ENCODE peak calls at places on chromosome 15, in four cellular contexts. J is K562, M is A549, Y is HepG2. C is an unnamed sample.

GRCh38 chr15:59436774-59437472 is 1.1 kb upstream of the FAM81A start:
- DNase-seq in M (no peak), J (no peak), Y (no peak), C (no peak)

GRCh38 chr15:85500729-85501128 is 120.3 kb downstream of the AKAP13 start:
- DNase-seq in Y (no peak), J (no peak), M (no peak), C (peak)

GRCh38 chr15:101221858-101222257 is 30.0 kb downstream of the CHSY1 start:
- DNase-seq in Y (peak), M (no peak), J (no peak), C (no peak)

GRCh38 chr15:48925714-48926223 is 38.0 kb downstream of the SHC4 start:
- DNase-seq in Y (peak), M (peak), J (peak), C (peak)

GRCh38 chr15:31435256-31435781 is 108.7 kb downstream of the KLF13 start:
- DNase-seq in M (peak), Y (peak), J (peak), C (peak)

GRCh38 chr15:51234181-51234927 is 104.0 kb downstream of the CYP19A1 start:
- DNase-seq in M (no peak), Y (no peak), J (no peak), C (no peak)

GRCh38 chr15:77475898-77476297 is 55.2 kb downstream of the HMG20A start:
- DNase-seq in Y (no peak), M (no peak), J (no peak), C (no peak)

GRCh38 chr15:22870865-22871264 is 32.4 kb downstream of the NIPA2 start:
- DNase-seq in J (no peak), Y (no peak), M (no peak), C (no peak)

GRCh38 chr15:82919231-82919886 is 33.2 kb downstream of the HOMER2 start:
- DNase-seq in Y (peak), M (peak), J (no peak), C (no peak)

GRCh38 chr15:68000754-68001153 is 53.4 kb upstream of the PIAS1 start:
- DNase-seq in J (no peak), Y (no peak), M (no peak), C (no peak)

GRCh38 chr15:28935316-28935715 is 49.5 kb downstream of the APBA2 start:
- DNase-seq in M (no peak), J (peak), Y (peak), C (no peak)

GRCh38 chr15:53520867-53521525 is 238.5 kb downstream of the WDR72 start:
- DNase-seq in Y (no peak), M (no peak), J (no peak), C (no peak)

GRCh38 chr15:83845230-83845629 is 191.3 kb downstream of the ADAMTSL3 start:
- DNase-seq in J (no peak), M (no peak), Y (no peak), C (peak)

GRCh38 chr15:28075482-28076029 is 23.6 kb downstream of the OCA2 start:
- DNase-seq in J (no peak), M (no peak), Y (no peak), C (no peak)

GRCh38 chr15:52672661-52673060 is 6.5 kb downstream of the ATOSA start:
- DNase-seq in J (no peak), Y (no peak), M (no peak), C (no peak)

GRCh38 chr15:78697449-78697848 is 56.4 kb upstream of the CHRNB4 start:
- DNase-seq in M (no peak), Y (no peak), J (no peak), C (no peak)

GRCh38 chr15:85419200-85419599 is 38.8 kb downstream of the AKAP13 start:
- DNase-seq in Y (no peak), M (no peak), J (no peak), C (peak)

GRCh38 chr15:63166219-63166618 is 8.9 kb upstream of the RPS27L start:
- DNase-seq in M (peak), J (no peak), Y (no peak), C (no peak)

GRCh38 chr15:57591237-57591821 is 375 bp upstream of the MYZAP start:
- DNase-seq in Y (no peak), M (no peak), J (no peak), C (no peak)

GRCh38 chr15:90072978-90073640 is 29.2 kb downstream of the IDH2 start:
- DNase-seq in Y (no peak), M (no peak), J (no peak), C (no peak)

GRCh38 chr15:38708672-38709188 is 144.1 kb upstream of the RASGRP1 start:
- DNase-seq in J (no peak), M (no peak), Y (no peak), C (peak)

GRCh38 chr15:89203705-89204273 is 17.6 kb downstream of the RLBP1 start:
- DNase-seq in Y (no peak), J (no peak), M (no peak), C (no peak)

GRCh38 chr15:65287515-65287845 is 797 bp upstream of the PARP16 start:
- DNase-seq in J (no peak), Y (no peak), M (no peak), C (peak)

GRCh38 chr15:88647362-88648105 is 8.7 kb downstream of the ISG20 start:
- DNase-seq in J (no peak), M (no peak), Y (no peak), C (no peak)

GRCh38 chr15:69119692-69120395 is 40.6 kb upstream of the GLCE start:
- DNase-seq in J (no peak), M (no peak), Y (no peak), C (no peak)
- TF ChIP-seq MAZ in J (no peak), M (no peak), Y (no peak), C (no peak)

GRCh38 chr15:33960160-33960559 is 8.1 kb upstream of the CHRM5 start:
- DNase-seq in J (no peak), Y (no peak), M (no peak), C (no peak)

GRCh38 chr15:33968224-33968623 is at the start of gene CHRM5:
- DNase-seq in J (no peak), M (no peak), Y (no peak), C (no peak)

GRCh38 chr15:33964665-33965040 is 3.6 kb upstream of the CHRM5 start:
- DNase-seq in Y (no peak), J (no peak), M (no peak), C (peak)

GRCh38 chr15:33963831-33964664 is 4.2 kb upstream of the CHRM5 start:
- DNase-seq in Y (peak), M (peak), J (peak), C (peak)
- TF ChIP-seq MAZ in Y (no peak), M (no peak), J (no peak), C (no peak)

DNA sequence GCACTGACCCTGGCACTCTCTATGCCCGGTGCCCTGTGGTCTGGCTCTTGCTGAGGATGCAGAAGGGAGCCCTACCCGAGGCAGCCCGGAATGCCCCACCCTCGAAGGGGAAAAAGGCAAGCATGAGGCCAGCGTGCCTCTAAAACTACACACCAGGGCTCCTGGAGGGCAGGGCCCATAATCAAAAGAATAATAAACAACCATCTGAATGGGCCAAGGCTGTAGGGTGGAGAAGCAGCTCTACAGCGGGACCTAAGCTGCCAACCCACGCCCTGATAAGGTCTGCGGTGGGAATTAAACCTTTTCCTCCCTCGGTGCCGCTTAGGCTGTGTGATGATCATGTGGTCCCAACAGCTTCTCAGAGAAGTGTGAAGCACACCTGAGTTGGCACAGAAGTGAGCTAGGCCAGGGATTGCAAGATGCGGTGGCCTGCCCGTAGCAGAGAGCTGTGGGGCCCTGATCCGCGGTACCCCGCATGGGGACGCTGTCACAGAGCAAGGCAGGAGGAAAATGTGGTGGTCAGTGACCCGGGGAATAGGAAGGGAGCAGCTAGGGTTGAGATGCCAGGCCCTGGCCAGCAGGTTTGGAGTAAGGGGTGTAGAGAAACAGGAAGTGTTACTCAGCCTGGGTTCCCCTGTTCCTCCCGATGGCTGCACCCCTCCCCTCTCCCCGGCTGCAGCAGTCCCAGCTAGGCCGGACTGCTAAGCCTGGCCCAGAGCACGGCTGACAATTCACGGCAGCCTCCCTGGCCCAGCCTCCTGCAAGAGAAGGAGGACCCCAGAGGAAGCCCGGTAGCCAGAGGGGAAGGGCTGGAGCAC is 1.1 kb upstream of the C15orf62 start:
- DNase-seq in J (no peak), M (no peak), Y (no peak), C (no peak)
- TF ChIP-seq MAZ in J (no peak), M (no peak), Y (no peak), C (no peak)

DNA sequence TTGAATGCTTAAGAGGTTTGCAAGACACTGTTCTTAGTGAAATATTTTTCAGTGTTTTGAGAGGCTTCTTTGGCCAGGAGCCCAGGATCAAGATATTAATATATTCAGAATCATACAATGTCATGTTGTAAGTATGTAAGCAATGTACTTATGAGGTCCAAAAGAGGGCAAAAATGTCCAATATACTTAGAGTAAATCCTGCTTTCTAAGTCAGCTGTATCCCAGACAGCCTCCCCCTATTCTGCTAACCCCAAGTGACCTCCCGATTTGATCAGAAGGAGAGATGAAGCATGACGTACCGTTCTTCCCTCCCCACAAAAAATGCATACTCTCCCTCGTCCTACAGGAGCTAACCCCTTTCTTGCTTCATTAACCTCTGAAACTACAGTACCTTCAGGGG is 70.9 kb downstream of the CHAC1 start:
- DNase-seq in M (no peak), J (no peak), Y (no peak), C (peak)
- TF ChIP-seq MAZ in M (no peak), J (no peak), Y (no peak), C (no peak)

GRCh38 chr15:98296653-98297052 is 336.1 kb downstream of the ARRDC4 start:
- DNase-seq in Y (no peak), J (no peak), M (no peak), C (no peak)

GRCh38 chr15:98292442-98293240 is 332.1 kb downstream of the ARRDC4 start:
- DNase-seq in J (peak), M (peak), Y (peak), C (no peak)

GRCh38 chr15:98289747-98290146 is 329.2 kb downstream of the ARRDC4 start:
- DNase-seq in Y (no peak), M (no peak), J (no peak), C (no peak)

GRCh38 chr15:98288091-98288590 is 327.6 kb downstream of the ARRDC4 start:
- DNase-seq in Y (no peak), M (no peak), J (no peak), C (no peak)

GRCh38 chr15:98294126-98294525 is 333.6 kb downstream of the ARRDC4 start:
- DNase-seq in Y (no peak), M (no peak), J (no peak), C (no peak)
- TF ChIP-seq MAZ in Y (no peak), M (no peak), J (no peak), C (no peak)

C was measured in IMR-90.